ENCODE peak calls at places on chromosomes 2 and 18, in four cellular contexts. S, G, Q and U are unnamed samples. For H3K4me1 and H3K36me3, the result is how much of the 10 kb centered on the place peaks cover.

GRCh38 chr2:166805753-166806152 is 82.5 kb upstream of the XIRP2 start:
- DNase-seq in G (no peak), S (no peak), Q (no peak), U (no peak)

GRCh38 chr2:2847131-2847740 is 516.2 kb upstream of the MYT1L start:
- DNase-seq in G (no peak), Q (no peak), S (no peak), U (no peak)

GRCh38 chr2:179818546-179818945 is 42.9 kb downstream of the ZNF385B start:
- DNase-seq in S (no peak), Q (no peak), G (no peak), U (no peak)

GRCh38 chr2:96413067-96413722 is 77.6 kb downstream of the NCAPH start:
- DNase-seq in S (no peak), G (peak), Q (no peak), U (peak)

GRCh38 chr2:239293450-239294430 is 107.1 kb downstream of the HDAC4 start:
- DNase-seq in Q (peak), G (no peak), S (peak), U (no peak)

GRCh38 chr2:169184074-169184473 is 114.7 kb downstream of the DHRS9 start:
- DNase-seq in Q (no peak), G (peak), S (no peak), U (no peak)

GRCh38 chr2:26807788-26808460 is 22.1 kb downstream of the CENPA start:
- DNase-seq in G (no peak), S (no peak), Q (no peak), U (no peak)

GRCh38 chr2:230991598-230991997 is 4.3 kb upstream of the SPATA3 start:
- DNase-seq in S (no peak), G (no peak), Q (no peak), U (no peak)

GRCh38 chr2:221999702-222000101 is 299.1 kb downstream of the PAX3 start:
- DNase-seq in G (peak), Q (no peak), S (no peak), U (no peak)

GRCh38 chr18:37393221-37393828 is 172.3 kb downstream of the CELF4 start:
- DNase-seq in S (no peak), Q (no peak), G (no peak), U (no peak)

GRCh38 chr2:234444888-234445287 is 52.0 kb downstream of the ARL4C start:
- DNase-seq in G (peak), S (no peak), Q (peak), U (no peak)

GRCh38 chr2:230981704-230982103 is 14.2 kb upstream of the SPATA3 start:
- DNase-seq in S (no peak), G (no peak), Q (no peak), U (no peak)

GRCh38 chr2:219225350-219225749 is 4.1 kb downstream of the ATG9A start:
- DNase-seq in Q (no peak), G (no peak), S (no peak), U (no peak)

GRCh38 chr2:28729698-28730097 is 21.9 kb upstream of the PPP1CB start:
- DNase-seq in G (peak), Q (no peak), S (no peak), U (no peak)

GRCh38 chr18:40902436-40902835 is 1052.6 kb upstream of the PIK3C3 start:
- DNase-seq in G (peak), S (no peak), Q (no peak), U (no peak)

GRCh38 chr2:207490441-207490840 is 39.3 kb upstream of the CREB1 start:
- DNase-seq in S (no peak), Q (no peak), G (no peak), U (no peak)

GRCh38 chr18:43882358-43882757 is 605.1 kb upstream of the SYT4 start:
- DNase-seq in Q (no peak), G (no peak), S (peak), U (no peak)

GRCh38 chr2:239181601-239182471 is 219.0 kb downstream of the HDAC4 start:
- DNase-seq in S (peak), G (no peak), Q (no peak), U (peak)

GRCh38 chr18:42157878-42158277 is 202.8 kb downstream of the PIK3C3 start:
- DNase-seq in G (no peak), S (no peak), Q (no peak), U (no peak)

DNA sequence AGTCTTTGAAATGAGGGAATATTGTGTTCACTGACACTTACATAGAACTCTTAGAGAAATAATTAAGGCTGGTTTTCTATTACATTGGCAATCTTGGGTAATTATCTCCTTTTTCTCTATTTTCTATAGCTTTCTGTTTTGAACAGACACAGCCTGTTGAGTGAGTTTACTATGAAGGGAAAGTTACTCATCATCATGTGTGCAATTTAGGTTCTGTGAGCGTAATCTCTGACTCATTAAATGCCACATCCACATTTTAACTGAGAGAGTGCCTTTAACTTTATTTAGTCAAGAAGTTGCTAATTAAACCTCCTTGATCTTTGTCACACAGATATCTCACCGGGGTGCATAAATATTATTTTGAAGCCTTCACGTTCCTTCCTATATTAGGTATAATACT is 174.0 kb upstream of the SLC8A1 start:
- DNase-seq in G (peak), S (no peak), Q (no peak), U (no peak)
- H3K4me1 ChIP-seq in G (under half), S (under half), Q (under half), U (under half)

GRCh38 chr2:53545159-53546055 is 222.2 kb upstream of the CHAC2 start:
- DNase-seq in G (peak), S (no peak), Q (no peak), U (no peak)

DNA sequence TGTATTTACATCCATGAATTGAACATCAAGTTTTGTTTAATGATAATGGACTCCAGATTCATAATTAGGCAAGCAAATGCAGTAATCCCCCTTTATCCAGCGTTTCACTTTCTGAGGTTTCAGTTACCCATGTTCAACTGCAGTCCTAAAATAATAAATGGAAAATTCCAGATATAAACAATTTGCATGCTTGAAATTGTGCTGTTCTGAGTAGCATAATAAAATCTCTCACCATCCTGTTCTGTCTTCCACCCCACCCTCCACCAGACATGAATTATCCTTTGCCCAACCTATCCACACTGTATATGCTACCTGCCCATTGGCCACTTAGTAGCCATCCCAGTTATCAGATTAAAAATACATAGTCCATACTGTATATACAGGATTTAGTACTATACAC is 224.5 kb upstream of the CHAC2 start:
- DNase-seq in Q (no peak), S (no peak), G (no peak), U (no peak)
- H3K36me3 ChIP-seq in Q (under half), S (under half), G (under half), U (under half)

DNA sequence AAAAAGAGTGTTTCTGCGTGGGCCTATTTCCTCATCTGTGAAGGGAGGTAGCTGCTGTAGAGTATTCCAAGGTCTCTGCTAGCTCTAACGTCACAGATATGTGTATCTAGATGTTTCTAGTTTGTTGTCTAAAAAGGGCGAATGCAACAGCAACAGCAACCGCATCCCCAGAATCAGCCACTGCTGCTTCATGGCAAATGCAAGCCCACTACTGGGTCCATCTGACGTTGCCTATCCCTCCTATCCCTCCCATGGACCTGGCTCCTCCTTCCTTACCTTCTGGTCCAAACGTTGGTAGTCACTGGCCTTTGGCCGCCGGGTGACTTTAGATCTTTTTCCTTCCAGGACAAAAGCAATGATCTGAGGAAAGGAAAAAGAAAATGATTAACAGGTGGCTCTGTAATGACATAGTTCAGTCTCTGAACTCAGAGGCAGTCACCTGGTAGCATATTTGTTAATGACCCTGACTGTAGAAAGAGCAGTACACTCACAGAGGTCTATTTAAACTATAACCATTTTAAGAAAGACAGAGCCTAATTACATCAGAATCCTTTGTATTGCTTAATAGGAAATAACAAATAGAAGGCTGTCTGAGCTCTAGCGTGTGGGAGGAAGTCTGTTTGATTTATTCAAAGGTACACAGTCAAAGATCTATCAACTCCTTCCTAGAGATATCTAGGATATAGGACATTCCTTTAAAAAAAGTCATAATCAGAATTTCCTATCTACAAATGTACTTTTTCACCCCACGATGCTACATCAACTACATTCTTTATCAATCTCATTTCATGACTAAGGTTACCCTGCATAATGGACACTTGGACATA is 2.9 kb downstream of the TGOLN2 start:
- DNase-seq in S (no peak), G (peak), Q (no peak), U (no peak)
- H3K4me3 ChIP-seq in S (no peak), G (peak), Q (peak), U (peak)

GRCh38 chr2:144939590-144939989 is 419.7 kb upstream of the ZEB2 start:
- DNase-seq in G (no peak), Q (no peak), S (no peak), U (no peak)
- H3K4me1 ChIP-seq in G (under half), Q (under half), S (under half), U (under half)

DNA sequence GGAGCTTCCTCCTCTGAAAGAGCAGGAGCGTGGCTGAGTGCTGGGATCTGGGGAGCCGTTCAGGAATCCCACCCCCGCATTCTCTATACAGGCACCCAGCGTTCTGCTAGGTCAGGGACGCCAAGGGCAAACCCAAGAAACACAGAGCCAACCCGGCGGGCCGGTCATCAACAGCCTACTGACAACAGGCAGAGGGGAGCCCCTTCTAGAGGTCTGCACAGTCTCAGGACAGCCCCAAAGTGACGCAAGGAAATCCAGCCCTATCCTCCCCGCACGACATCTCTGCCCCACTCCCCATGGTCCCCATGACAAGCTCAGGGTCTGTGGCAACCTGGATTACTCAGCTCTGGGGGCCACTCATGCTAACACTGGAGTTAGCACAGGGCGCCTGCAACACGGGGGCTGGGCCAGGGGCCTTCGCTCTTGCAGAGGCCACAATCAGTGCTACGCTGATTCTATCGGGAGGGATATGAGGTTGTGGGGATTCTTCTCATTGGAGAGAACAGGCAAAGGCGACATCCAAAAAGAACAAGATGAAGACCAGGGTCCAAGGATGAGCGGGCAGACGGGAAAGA is 81.6 kb downstream of the PXDN start:
- DNase-seq in Q (no peak), G (no peak), S (peak), U (no peak)
- H3K36me3 ChIP-seq in Q (under half), G (under half), S (under half), U (under half)